ENCODE peak calls at places on chromosome 15, in nine cellular contexts. L is IMR-90, G is fibroblast of lung, H is GM23248, Y is neuronal stem cell, R is OCI-LY7, Q is keratinocyte, W is Karpas-422, X is mesenchymal stem cell. B is an unnamed sample.

GRCh38 chr15:59154268-59154667 is 49.3 kb downstream of the CCNB2 start:
- DNase-seq in L (no peak), G (no peak), H (peak), Y (no peak), R (no peak), Q (no peak), W (no peak), X (no peak), B (no peak)

GRCh38 chr15:42832577-42832976 is 88.0 kb downstream of the TTBK2 start:
- DNase-seq in L (peak), G (peak), H (peak), Y (no peak), R (no peak), Q (peak), W (no peak), X (peak), B (no peak)

GRCh38 chr15:29968099-29968892 is 114.5 kb upstream of the GOLGA8J start:
- DNase-seq in L (no peak), G (no peak), H (peak), Y (peak), R (no peak), Q (no peak), W (no peak), X (no peak), B (peak)

GRCh38 chr15:33735637-33736247 is 232.6 kb upstream of the CHRM5 start:
- DNase-seq in L (peak), G (peak), H (peak), Y (peak), R (peak), Q (no peak), W (peak), X (peak), B (peak)

GRCh38 chr15:93049914-93050534 is 39.0 kb downstream of the RGMA start:
- DNase-seq in L (no peak), G (no peak), H (no peak), Y (no peak), R (no peak), Q (no peak), W (no peak), X (no peak), B (no peak)

GRCh38 chr15:69996842-69997478 is 100.8 kb downstream of the TLE3 start:
- DNase-seq in L (no peak), G (no peak), H (no peak), Y (no peak), R (no peak), Q (no peak), W (no peak), X (no peak), B (no peak)

GRCh38 chr15:88255496-88256171 is 905 bp downstream of the NTRK3 start:
- DNase-seq in L (peak), G (peak), H (peak), Y (peak), R (no peak), Q (no peak), W (no peak), X (peak), B (peak)

GRCh38 chr15:74170845-74171578 is 2.5 kb upstream of the ISLR start:
- DNase-seq in L (no peak), G (no peak), H (no peak), Y (no peak), R (no peak), Q (no peak), W (no peak), X (no peak), B (no peak)

GRCh38 chr15:80160570-80161156 is 7.9 kb downstream of the FAH start:
- DNase-seq in L (peak), G (peak), H (peak), Y (no peak), R (peak), Q (peak), W (no peak), X (peak), B (no peak)

GRCh38 chr15:47443839-47444238 is 273.5 kb upstream of the SEMA6D start:
- DNase-seq in L (peak), G (no peak), H (no peak), Y (no peak), R (no peak), Q (peak), W (no peak), X (no peak), B (no peak)

GRCh38 chr15:85838655-85839054 is 43.9 kb upstream of the KLHL25 start:
- DNase-seq in L (no peak), G (no peak), H (no peak), Y (no peak), R (no peak), Q (no peak), W (no peak), X (no peak), B (no peak)

GRCh38 chr15:41992151-41992802 is 19.9 kb upstream of the EHD4 start:
- DNase-seq in L (no peak), G (no peak), H (no peak), Y (no peak), R (no peak), Q (no peak), W (no peak), X (no peak), B (no peak)

GRCh38 chr15:35522061-35522460 is 23.9 kb downstream of the DPH6 start:
- DNase-seq in L (peak), G (peak), H (no peak), Y (no peak), R (no peak), Q (no peak), W (no peak), X (peak), B (no peak)

GRCh38 chr15:76057332-76058000 is 2.3 kb upstream of the TMEM266 start:
- DNase-seq in L (peak), G (peak), H (peak), Y (peak), R (peak), Q (no peak), W (peak), X (peak), B (peak)

GRCh38 chr15:94206463-94207167 is 24.7 kb upstream of the MCTP2 start:
- DNase-seq in L (peak), G (peak), H (peak), Y (no peak), R (no peak), Q (no peak), W (no peak), X (peak), B (no peak)

GRCh38 chr15:51290720-51291119 is 47.7 kb downstream of the CYP19A1 start:
- DNase-seq in L (no peak), G (no peak), H (no peak), Y (no peak), R (no peak), Q (no peak), W (no peak), X (no peak), B (no peak)

GRCh38 chr15:71189723-71190122 is 74.5 kb downstream of the THSD4 start:
- DNase-seq in L (peak), G (no peak), H (peak), Y (no peak), R (no peak), Q (no peak), W (no peak), X (no peak), B (no peak)

GRCh38 chr15:85458764-85459163 is 78.4 kb downstream of the AKAP13 start:
- DNase-seq in L (no peak), G (no peak), H (peak), Y (no peak), R (no peak), Q (no peak), W (no peak), X (peak), B (no peak)

GRCh38 chr15:69648215-69648614 is 195.6 kb downstream of the RPLP1 start:
- DNase-seq in L (no peak), G (no peak), H (peak), Y (no peak), R (no peak), Q (no peak), W (no peak), X (peak), B (no peak)

GRCh38 chr15:34297059-34297458 is 40.5 kb downstream of the SLC12A6 start:
- DNase-seq in L (peak), G (no peak), H (peak), Y (no peak), R (no peak), Q (no peak), W (no peak), X (no peak), B (no peak)

GRCh38 chr15:39320886-39321285 is 260.0 kb upstream of the THBS1 start:
- DNase-seq in L (peak), G (peak), H (no peak), Y (no peak), R (no peak), Q (no peak), W (no peak), X (no peak), B (no peak)

GRCh38 chr15:71105444-71105843 is 9.8 kb upstream of the THSD4 start:
- DNase-seq in L (no peak), G (no peak), H (no peak), Y (no peak), R (no peak), Q (no peak), W (no peak), X (no peak), B (no peak)

GRCh38 chr15:28901587-28901980 is 15.8 kb downstream of the APBA2 start:
- DNase-seq in L (no peak), G (no peak), H (no peak), Y (no peak), R (no peak), Q (no peak), W (no peak), X (no peak), B (no peak)

GRCh38 chr15:28900892-28901586 is 15.3 kb downstream of the APBA2 start:
- DNase-seq in L (no peak), G (no peak), H (no peak), Y (no peak), R (no peak), Q (no peak), W (no peak), X (no peak), B (no peak)

GRCh38 chr15:28902856-28903255 is 17.1 kb downstream of the APBA2 start:
- DNase-seq in L (no peak), G (no peak), H (no peak), Y (no peak), R (no peak), Q (no peak), W (no peak), X (no peak), B (no peak)

GRCh38 chr15:28903555-28903954 is 17.8 kb downstream of the APBA2 start:
- DNase-seq in L (no peak), G (no peak), H (no peak), Y (no peak), R (no peak), Q (no peak), W (no peak), X (no peak), B (no peak)

DNA sequence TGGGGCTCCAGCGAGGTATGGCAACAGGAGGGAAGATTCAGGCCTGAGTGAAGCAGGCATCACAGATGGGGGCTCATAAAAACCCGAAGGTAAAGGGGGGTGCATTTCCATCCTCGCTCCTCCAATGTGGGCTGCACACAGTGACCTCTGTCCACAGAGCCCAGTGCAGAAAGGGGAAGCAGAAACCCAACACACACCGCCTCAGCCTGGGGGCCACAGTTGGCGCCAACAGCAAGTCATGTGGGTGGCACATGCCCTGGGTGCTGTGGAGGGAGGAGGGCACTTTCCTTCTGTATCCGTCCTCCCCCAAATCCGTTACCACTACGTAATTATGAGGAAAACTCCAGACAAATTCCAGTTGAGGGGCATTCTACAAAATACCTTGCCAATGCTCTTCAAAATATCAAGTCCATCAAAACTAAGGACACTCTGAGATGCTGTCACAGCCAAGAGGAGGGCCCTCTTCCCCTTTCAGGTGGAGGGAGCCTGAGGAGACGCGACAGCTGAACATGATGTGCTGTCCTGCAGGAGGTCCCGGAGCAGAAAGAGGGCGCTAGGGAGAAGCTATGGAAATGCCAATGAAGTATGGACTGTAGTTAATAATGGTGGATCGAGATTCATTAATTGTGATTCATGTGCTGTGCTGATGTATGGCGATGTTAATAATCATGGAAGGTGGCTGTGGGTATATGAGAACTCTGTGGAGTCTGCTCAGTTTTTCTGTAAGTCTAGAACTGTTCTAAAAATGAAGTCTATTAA is 16.4 kb downstream of the APBA2 start:
- DNase-seq in L (no peak), G (no peak), H (no peak), Y (no peak), R (no peak), Q (no peak), W (no peak), X (no peak), B (peak)
- H2AFZ ChIP-seq in L (no peak), G (no peak), H (no peak), Y (no peak), R (no peak), Q (no peak), W (no peak), X (no peak), B (no peak)

GRCh38 chr15:99987701-99988100 is 254.5 kb upstream of the LYSMD4 start:
- DNase-seq in L (no peak), G (no peak), H (no peak), Y (no peak), R (no peak), Q (no peak), W (no peak), X (no peak), B (no peak)

GRCh38 chr15:99985878-99986277 is 252.6 kb upstream of the LYSMD4 start:
- DNase-seq in L (no peak), G (no peak), H (no peak), Y (no peak), R (no peak), Q (no peak), W (no peak), X (no peak), B (no peak)

GRCh38 chr15:99987119-99987506 is 253.9 kb upstream of the LYSMD4 start:
- DNase-seq in L (no peak), G (no peak), H (no peak), Y (no peak), R (no peak), Q (no peak), W (no peak), X (no peak), B (no peak)

GRCh38 chr15:99984491-99985243 is 251.4 kb upstream of the LYSMD4 start:
- DNase-seq in L (no peak), G (no peak), H (no peak), Y (no peak), R (no peak), Q (no peak), W (no peak), X (no peak), B (no peak)

GRCh38 chr15:99986297-99987118 is 253.3 kb upstream of the LYSMD4 start:
- DNase-seq in L (no peak), G (peak), H (no peak), Y (no peak), R (no peak), Q (no peak), W (no peak), X (peak), B (no peak)
- H2AFZ ChIP-seq in L (no peak), G (no peak), H (no peak), Y (no peak), R (no peak), Q (no peak), W (no peak), X (no peak), B (no peak)

DNA sequence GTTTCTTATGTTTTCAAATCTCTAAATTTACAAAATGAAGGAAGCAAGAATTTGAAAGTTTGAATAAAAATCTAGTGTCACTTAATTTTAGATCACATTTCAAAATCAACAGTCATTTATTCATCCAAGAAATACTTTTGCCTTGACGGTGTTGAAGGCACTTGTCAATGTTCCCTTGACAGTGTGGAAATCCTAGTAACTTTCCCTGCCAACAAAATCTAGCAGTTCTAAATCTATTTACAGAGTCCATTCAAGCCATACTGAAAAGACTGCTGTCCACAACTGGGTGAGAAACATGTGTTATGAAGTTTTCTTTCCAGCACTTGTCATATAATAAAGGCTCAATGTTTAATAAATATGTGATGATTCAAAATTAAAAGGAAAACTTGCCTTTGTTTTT is 8.6 kb upstream of the MAP2K5 start:
- DNase-seq in L (no peak), G (no peak), H (no peak), Y (no peak), R (no peak), Q (no peak), W (peak), X (no peak), B (no peak)
- H2AFZ ChIP-seq in L (no peak), G (no peak), H (no peak), Y (no peak), R (no peak), Q (no peak), W (no peak), X (no peak), B (no peak)

GRCh38 chr15:77599899-77600298 is 32.8 kb downstream of the LINGO1 start:
- DNase-seq in L (peak), G (no peak), H (peak), Y (no peak), R (peak), Q (no peak), W (peak), X (peak), B (peak)

GRCh38 chr15:77602800-77603199 is 29.9 kb downstream of the LINGO1 start:
- DNase-seq in L (no peak), G (no peak), H (no peak), Y (no peak), R (no peak), Q (no peak), W (no peak), X (no peak), B (no peak)

GRCh38 chr15:77596821-77597803 is 35.6 kb downstream of the LINGO1 start:
- DNase-seq in L (no peak), G (no peak), H (no peak), Y (no peak), R (no peak), Q (no peak), W (no peak), X (no peak), B (peak)

GRCh38 chr15:77597804-77598453 is 34.8 kb downstream of the LINGO1 start:
- DNase-seq in L (no peak), G (no peak), H (peak), Y (no peak), R (no peak), Q (no peak), W (no peak), X (peak), B (no peak)

GRCh38 chr15:77599357-77599756 is 33.4 kb downstream of the LINGO1 start:
- DNase-seq in L (no peak), G (no peak), H (no peak), Y (no peak), R (no peak), Q (no peak), W (no peak), X (no peak), B (no peak)
- H2AFZ ChIP-seq in L (peak), G (no peak), H (no peak), Y (peak), R (peak), Q (no peak), W (peak), X (no peak), B (no peak)

DNA sequence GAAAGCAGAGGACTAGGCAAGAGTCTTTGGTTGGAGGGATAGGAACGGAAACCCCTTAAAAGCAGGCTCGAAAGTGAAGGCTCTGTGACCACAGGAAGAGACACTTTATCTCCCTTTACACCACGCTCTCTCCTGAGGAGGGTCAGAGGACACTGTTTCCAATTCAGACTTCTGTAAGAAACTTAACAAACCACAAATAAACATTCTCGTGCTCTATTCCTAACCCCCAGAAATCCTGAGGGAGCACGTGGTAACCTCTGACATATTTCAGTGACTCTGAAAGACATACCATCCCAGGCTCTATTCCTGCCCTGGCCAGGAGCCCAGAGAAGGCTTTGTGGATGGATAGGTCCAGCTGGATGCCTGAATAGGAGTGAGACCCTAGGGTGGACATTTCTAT is 168.2 kb upstream of the NDN start:
- DNase-seq in L (no peak), G (peak), H (no peak), Y (no peak), R (no peak), Q (no peak), W (no peak), X (peak), B (no peak)
- H2AFZ ChIP-seq in L (no peak), G (no peak), H (no peak), Y (peak), R (no peak), Q (no peak), W (no peak), X (no peak), B (peak)

DNA sequence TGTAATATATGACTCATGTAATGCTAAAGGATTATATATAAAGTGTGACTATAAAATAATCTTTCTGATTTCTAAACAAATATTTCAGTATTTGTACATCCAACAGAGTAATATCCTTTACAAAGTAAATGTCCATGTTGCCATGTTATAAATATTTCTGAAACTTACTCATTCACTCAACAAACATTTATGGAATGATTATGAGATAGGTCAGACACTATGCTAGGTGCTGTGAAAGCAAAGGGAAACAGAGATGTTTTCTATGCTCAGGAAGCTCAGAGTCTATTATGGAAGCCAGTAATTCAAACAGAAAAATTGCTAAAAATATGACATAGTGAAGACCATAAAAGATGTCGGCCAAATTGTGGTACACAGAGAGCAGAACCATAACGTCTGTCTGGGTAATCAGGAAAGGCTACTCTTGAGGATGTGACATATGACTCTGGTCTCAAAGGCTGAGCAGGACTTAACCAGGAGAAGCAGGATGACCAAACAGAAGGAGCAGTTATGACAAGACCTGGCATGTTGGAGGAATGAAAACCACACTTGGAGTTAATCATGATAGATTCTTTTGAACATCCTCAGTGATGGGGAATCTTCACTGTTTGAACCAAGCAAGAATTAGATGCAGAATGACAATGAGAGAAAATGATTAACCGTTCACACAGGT is 39.0 kb upstream of the MYO5C start:
- DNase-seq in L (peak), G (no peak), H (peak), Y (no peak), R (no peak), Q (peak), W (no peak), X (no peak), B (no peak)
- H2AFZ ChIP-seq in L (no peak), G (no peak), H (peak), Y (no peak), R (no peak), Q (no peak), W (no peak), X (no peak), B (no peak)